ENCODE peak calls at places on chromosomes 13 and 19, in eight cellular contexts. W, M, O, Q, J, I, U and F are unnamed samples.

GRCh38 chr13:38952827-38953226 is 37.8 kb downstream of the STOML3 start:
- DNase-seq in O (no peak), U (no peak), J (no peak), W (no peak), I (no peak), M (no peak), Q (no peak), F (no peak)

GRCh38 chr19:13981467-13981866 is 24.7 kb downstream of the RFX1 start:
- DNase-seq in I (no peak), U (no peak), W (no peak), J (no peak), O (no peak), Q (no peak), M (no peak), F (no peak)

GRCh38 chr13:113902536-113902935 is 38.7 kb upstream of the GAS6 start:
- DNase-seq in J (no peak), O (no peak), Q (no peak), M (no peak), I (no peak), W (no peak), U (no peak), F (no peak)

GRCh38 chr19:46772170-46773017 is 16.0 kb downstream of the SLC1A5 start:
- DNase-seq in O (no peak), U (no peak), J (no peak), M (no peak), Q (no peak), I (no peak), W (no peak), F (no peak)

GRCh38 chr19:436413-436950 is 24.4 kb downstream of the SHC2 start:
- DNase-seq in J (no peak), U (no peak), O (no peak), I (no peak), Q (no peak), M (no peak), W (no peak), F (no peak)

GRCh38 chr13:43229506-43229905 is 206.1 kb downstream of the DNAJC15 start:
- DNase-seq in U (no peak), M (no peak), Q (no peak), I (no peak), W (peak; percentile 30), J (no peak), O (no peak), F (no peak)

GRCh38 chr13:22220186-22221160 is 549.6 kb downstream of the FGF9 start:
- DNase-seq in U (no peak), I (no peak), O (no peak), Q (no peak), W (no peak), M (peak; percentile 99), J (no peak), F (no peak)

GRCh38 chr19:5707576-5708575 is 12.1 kb downstream of the LONP1 start:
- DNase-seq in I (no peak), W (no peak), U (no peak), O (no peak), Q (no peak), M (no peak), J (no peak), F (no peak)

GRCh38 chr13:43014162-43014561 is 9.2 kb upstream of the DNAJC15 start:
- DNase-seq in Q (no peak), W (no peak), U (no peak), O (no peak), M (no peak), J (no peak), I (no peak), F (no peak)

GRCh38 chr13:98461525-98462240 is 115.2 kb downstream of the STK24 start:
- DNase-seq in U (no peak), W (no peak), J (no peak), O (no peak), Q (no peak), M (no peak), I (no peak), F (no peak)

GRCh38 chr19:41521860-41522555 is 54.0 kb upstream of the CEACAM21 start:
- DNase-seq in I (no peak), O (no peak), W (no peak), J (peak; percentile 44), M (no peak), U (no peak), Q (peak; percentile 31), F (peak; percentile 56)

GRCh38 chr19:13790354-13790753 is 4.9 kb upstream of the ZSWIM4 start:
- DNase-seq in O (no peak), I (no peak), J (no peak), W (no peak), M (no peak), Q (no peak), U (no peak), F (no peak)

GRCh38 chr19:49859838-49860715 is 7.3 kb downstream of the PNKP start:
- DNase-seq in U (no peak), J (no peak), I (no peak), W (no peak), O (no peak), Q (no peak), M (no peak), F (no peak)

GRCh38 chr13:60754211-60754610 is 357.2 kb downstream of the TDRD3 start:
- DNase-seq in J (no peak), I (no peak), M (no peak), O (no peak), W (no peak), Q (no peak), U (no peak), F (no peak)

GRCh38 chr13:29925457-29925856 is 75.0 kb upstream of the UBL3 start:
- DNase-seq in O (no peak), U (no peak), M (peak; percentile 45), I (no peak), W (peak; percentile 65), Q (no peak), J (no peak), F (no peak)

GRCh38 chr13:76129305-76130040 is 493.3 kb downstream of the LMO7 start:
- DNase-seq in O (no peak), W (no peak), M (no peak), Q (no peak), U (no peak), I (no peak), J (no peak), F (no peak)

GRCh38 chr13:42926555-42926954 is 65.5 kb downstream of the EPSTI1 start:
- DNase-seq in W (no peak), J (no peak), Q (no peak), M (no peak), U (no peak), I (no peak), O (no peak), F (no peak)

GRCh38 chr13:32246468-32246867 is 68.7 kb downstream of the ZAR1L start:
- DNase-seq in J (no peak), O (no peak), I (peak; percentile 8), M (peak; percentile 62), Q (no peak), U (peak; percentile 27), W (peak; percentile 64), F (peak; percentile 56)

GRCh38 chr13:72648513-72649065 is 78.8 kb downstream of the MZT1 start:
- DNase-seq in W (no peak), U (no peak), M (peak; percentile 10), I (no peak), Q (no peak), J (no peak), O (no peak), F (no peak)

GRCh38 chr13:31433201-31433600 is 233.4 kb downstream of the B3GLCT start:
- DNase-seq in I (no peak), W (no peak), O (no peak), J (no peak), M (no peak), Q (no peak), U (no peak), F (no peak)

GRCh38 chr13:93216122-93216521 is 10.5 kb upstream of the GPC6 start:
- DNase-seq in M (no peak), I (no peak), O (no peak), J (no peak), W (no peak), U (no peak), Q (no peak), F (peak; percentile 71)

GRCh38 chr13:33544308-33544707 is 258.8 kb upstream of the STARD13 start:
- DNase-seq in Q (no peak), W (no peak), O (no peak), J (no peak), I (no peak), M (peak; percentile 82), U (no peak), F (no peak)

GRCh38 chr19:1408300-1409203 is 1.2 kb downstream of the DAZAP1 start:
- DNase-seq in I (no peak), W (peak; percentile 63), M (no peak), J (peak; percentile 42), U (no peak), Q (peak; percentile 56), O (peak; percentile 42), F (no peak)

GRCh38 chr13:110617326-110618072 is 2.2 kb downstream of the NAXD start:
- DNase-seq in W (no peak), M (no peak), I (no peak), U (no peak), Q (no peak), O (no peak), J (no peak), F (no peak)

GRCh38 chr19:11151181-11151580 is 4.4 kb downstream of the SPC24 start:
- DNase-seq in I (no peak), J (no peak), Q (no peak), W (no peak), U (no peak), O (no peak), M (no peak), F (no peak)

GRCh38 chr13:30832845-30833332 is 73.2 kb upstream of the MEDAG start:
- DNase-seq in U (peak; percentile 74), Q (no peak), M (peak; percentile 99), O (no peak), J (no peak), W (no peak), I (no peak), F (peak; percentile 9)

GRCh38 chr13:93233997-93234416 is 7.4 kb downstream of the GPC6 start:
- DNase-seq in U (no peak), J (no peak), W (no peak), I (no peak), M (no peak), O (no peak), Q (no peak), F (peak; percentile 61)

GRCh38 chr13:97122381-97122996 is 99.6 kb upstream of the MBNL2 start:
- DNase-seq in W (no peak), U (no peak), M (no peak), Q (no peak), O (no peak), J (no peak), I (no peak), F (no peak)

GRCh38 chr13:35888327-35888940 is 242.7 kb downstream of the DCLK1 start:
- DNase-seq in Q (no peak), U (no peak), J (no peak), M (peak; percentile 92), I (no peak), W (no peak), O (no peak), F (no peak)